ENCODE peak calls at places on chromosomes 5 and 9, in five cellular contexts. K is GM12878, J is SK-N-SH, T is HepG2, V is K562. L is an unnamed sample.

GRCh38 chr9:99749641-99750040 is 72.0 kb upstream of the NR4A3 start:
- DNase-seq in K (no peak), J (no peak), T (no peak), V (no peak), L (no peak)

GRCh38 chr9:133023117-133023890 is 7.5 kb upstream of the GTF3C5 start:
- DNase-seq in K (peak), J (no peak), T (no peak), V (no peak), L (no peak)

GRCh38 chr9:132032584-132032945 is 47.1 kb downstream of the MED27 start:
- DNase-seq in K (no peak), J (no peak), T (no peak), V (no peak), L (no peak)

GRCh38 chr5:143887901-143888648 is 76.1 kb downstream of the HMHB1 start:
- DNase-seq in K (no peak), J (no peak), T (no peak), V (no peak), L (peak)

GRCh38 chr5:96324708-96325107 is 108.3 kb downstream of the PCSK1 start:
- DNase-seq in K (no peak), J (no peak), T (peak), V (no peak), L (no peak)

GRCh38 chr9:18014556-18014955 is 435.7 kb downstream of the SH3GL2 start:
- DNase-seq in K (no peak), J (no peak), T (no peak), V (no peak), L (no peak)

GRCh38 chr5:122089614-122090013 is 11.6 kb upstream of the LOX start:
- DNase-seq in K (no peak), J (no peak), T (no peak), V (no peak), L (no peak)

GRCh38 chr5:56012281-56012963 is 17.7 kb upstream of the IL6ST start:
- DNase-seq in K (no peak), J (no peak), T (peak), V (no peak), L (no peak)

GRCh38 chr9:88544245-88544644 is 9.3 kb downstream of the NXNL2 start:
- DNase-seq in K (no peak), J (no peak), T (no peak), V (peak), L (no peak)

GRCh38 chr9:96758845-96759673 is 18.8 kb downstream of the ZNF510 start:
- DNase-seq in K (no peak), J (no peak), T (no peak), V (no peak), L (no peak)

GRCh38 chr5:95715799-95716461 is 15.2 kb upstream of the RHOBTB3 start:
- DNase-seq in K (no peak), J (no peak), T (no peak), V (no peak), L (no peak)

GRCh38 chr5:111734013-111734412 is 23.0 kb downstream of the NREP start:
- DNase-seq in K (no peak), J (no peak), T (no peak), V (no peak), L (no peak)

GRCh38 chr9:106307670-106308069 is 555.3 kb upstream of the ZNF462 start:
- DNase-seq in K (no peak), J (no peak), T (no peak), V (no peak), L (no peak)

GRCh38 chr5:7770436-7770835 is 80.5 kb downstream of the CFAP90 start:
- DNase-seq in K (no peak), J (no peak), T (no peak), V (no peak), L (no peak)

GRCh38 chr5:169100735-169101075 is 200.2 kb downstream of the SLIT3 start:
- DNase-seq in K (no peak), J (no peak), T (no peak), V (no peak), L (no peak)

GRCh38 chr5:56350595-56351170 is 117.6 kb upstream of the ANKRD55 start:
- DNase-seq in K (no peak), J (no peak), T (peak), V (peak), L (peak)

GRCh38 chr9:133226219-133227171 is 17.4 kb upstream of the OBP2B start:
- DNase-seq in K (no peak), J (peak), T (no peak), V (no peak), L (no peak)

GRCh38 chr9:469672-470040 is 255.0 kb downstream of the DOCK8 start:
- DNase-seq in K (no peak), J (no peak), T (no peak), V (peak), L (no peak)

GRCh38 chr9:132631280-132631679 is 38.5 kb downstream of the DDX31 start:
- DNase-seq in K (no peak), J (no peak), T (no peak), V (no peak), L (no peak)

DNA sequence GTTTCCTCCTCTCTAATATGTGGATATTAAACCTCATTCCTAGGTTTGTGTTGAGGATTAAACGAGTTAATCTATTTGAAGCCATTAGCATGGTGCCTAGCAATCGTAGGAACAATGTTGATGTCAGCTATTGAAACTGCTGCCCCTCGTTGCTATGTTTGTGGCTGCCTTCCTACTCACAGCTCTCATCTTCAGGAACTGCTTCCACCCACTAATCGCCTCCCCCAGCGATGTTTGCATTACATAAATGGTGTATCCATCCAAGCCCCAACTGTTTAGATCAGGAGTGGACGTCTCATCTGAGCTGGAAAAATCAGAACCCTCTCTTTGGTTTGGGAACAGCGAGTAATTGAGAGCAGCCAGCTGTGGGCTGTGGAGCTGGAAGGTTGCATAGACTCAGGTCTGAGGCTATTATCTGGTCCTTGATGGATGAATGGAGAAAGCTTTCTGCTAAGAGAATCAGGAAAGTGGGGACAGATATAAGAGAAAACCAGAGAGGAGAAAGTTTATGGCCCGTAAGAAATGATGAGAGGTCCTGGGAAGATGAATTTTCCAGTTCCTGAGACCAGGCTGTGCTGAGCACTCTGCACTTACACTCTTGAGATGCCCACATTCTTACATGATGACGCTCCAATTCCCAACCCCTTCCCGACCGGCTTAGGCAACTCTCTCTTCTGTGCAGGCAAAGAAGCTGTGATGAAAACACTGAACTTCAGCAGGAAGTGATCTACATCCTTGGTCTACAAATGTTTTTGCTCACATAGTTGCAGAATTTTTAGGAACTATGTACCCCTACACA is 416.8 kb downstream of the ARHGEF28 start:
- DNase-seq in K (no peak), J (no peak), T (no peak), V (no peak), L (no peak)
- TF ChIP-seq FOXM1 in K (no peak), J (no peak), T (no peak), V (no peak), L (no peak)

GRCh38 chr5:175698401-175699115 is 40.7 kb downstream of the HRH2 start:
- DNase-seq in K (no peak), J (no peak), T (no peak), V (no peak), L (no peak)
- TF ChIP-seq FOXM1 in K (no peak), J (no peak), T (no peak), V (no peak), L (no peak)

GRCh38 chr9:69385474-69386091 is 60.6 kb downstream of the ENTREP1 start:
- DNase-seq in K (no peak), J (no peak), T (no peak), V (no peak), L (no peak)
- TF ChIP-seq FOXM1 in K (no peak), J (no peak), T (no peak), V (no peak), L (no peak)

GRCh38 chr5:43305948-43306563 is 7.2 kb downstream of the HMGCS1 start:
- DNase-seq in K (peak), J (peak), T (peak), V (peak), L (peak)
- TF ChIP-seq FOXM1 in K (no peak), J (no peak), T (no peak), V (no peak), L (no peak)

GRCh38 chr9:129952337-129952736 is 90.7 kb downstream of the FNBP1 start:
- DNase-seq in K (no peak), J (no peak), T (no peak), V (no peak), L (no peak)

GRCh38 chr9:129953736-129954135 is 89.3 kb downstream of the FNBP1 start:
- DNase-seq in K (no peak), J (no peak), T (no peak), V (no peak), L (no peak)

GRCh38 chr9:129949821-129950220 is 93.2 kb downstream of the FNBP1 start:
- DNase-seq in K (no peak), J (peak), T (no peak), V (no peak), L (no peak)

GRCh38 chr9:129958771-129959170 is 84.2 kb downstream of the FNBP1 start:
- DNase-seq in K (no peak), J (no peak), T (no peak), V (no peak), L (no peak)

GRCh38 chr9:129954868-129955550 is 88.0 kb downstream of the FNBP1 start:
- DNase-seq in K (no peak), J (no peak), T (no peak), V (peak), L (no peak)
- TF ChIP-seq FOXM1 in K (no peak), J (no peak), T (no peak), V (no peak), L (no peak)

L was measured in HEK293T.